ENCODE peak calls at places on chromosome 9, in five cellular contexts. One of them, this sample, is unnamed.

GRCh38 chr9:34437006-34437925 is 21.1 kb downstream of the FAM219A start:
- DNase-seq in hepatic stellate cell: peak
- DNase-seq in activated CD4-positive, alpha-beta T cell treated with anti-CD3 and anti-CD28 coated beads, Interleukin-2, amount 50 U/mL, for 4 hours: peak
- DNase-seq in RWPE1: peak
- DNase-seq in iris pigment epithelial cell: peak
- DNase-seq in this sample: peak

GRCh38 chr9:135998013-135998380 is 36.8 kb upstream of the UBAC1 start:
- DNase-seq in hepatic stellate cell: no peak
- DNase-seq in activated CD4-positive, alpha-beta T cell treated with anti-CD3 and anti-CD28 coated beads, Interleukin-2, amount 50 U/mL, for 4 hours: no peak
- DNase-seq in RWPE1: no peak
- DNase-seq in iris pigment epithelial cell: no peak
- DNase-seq in this sample: no peak

GRCh38 chr9:113807173-113808061 is 68.7 kb upstream of the ZNF618 start:
- DNase-seq in hepatic stellate cell: peak
- DNase-seq in activated CD4-positive, alpha-beta T cell treated with anti-CD3 and anti-CD28 coated beads, Interleukin-2, amount 50 U/mL, for 4 hours: peak
- DNase-seq in RWPE1: peak
- DNase-seq in iris pigment epithelial cell: peak
- DNase-seq in this sample: peak

GRCh38 chr9:5879419-5880181 is 11.1 kb upstream of the MLANA start:
- DNase-seq in hepatic stellate cell: peak
- DNase-seq in activated CD4-positive, alpha-beta T cell treated with anti-CD3 and anti-CD28 coated beads, Interleukin-2, amount 50 U/mL, for 4 hours: no peak
- DNase-seq in RWPE1: peak
- DNase-seq in iris pigment epithelial cell: peak
- DNase-seq in this sample: no peak

GRCh38 chr9:116661037-116661954 is 25.8 kb upstream of the TRIM32 start:
- DNase-seq in hepatic stellate cell: peak
- DNase-seq in activated CD4-positive, alpha-beta T cell treated with anti-CD3 and anti-CD28 coated beads, Interleukin-2, amount 50 U/mL, for 4 hours: no peak
- DNase-seq in RWPE1: peak
- DNase-seq in iris pigment epithelial cell: peak
- DNase-seq in this sample: peak

GRCh38 chr9:7115606-7116005 is 357.8 kb downstream of the KDM4C start:
- DNase-seq in hepatic stellate cell: no peak
- DNase-seq in activated CD4-positive, alpha-beta T cell treated with anti-CD3 and anti-CD28 coated beads, Interleukin-2, amount 50 U/mL, for 4 hours: no peak
- DNase-seq in RWPE1: no peak
- DNase-seq in iris pigment epithelial cell: no peak
- DNase-seq in this sample: no peak

GRCh38 chr9:72612449-72612848 is 91.0 kb downstream of the TMC1 start:
- DNase-seq in hepatic stellate cell: no peak
- DNase-seq in activated CD4-positive, alpha-beta T cell treated with anti-CD3 and anti-CD28 coated beads, Interleukin-2, amount 50 U/mL, for 4 hours: no peak
- DNase-seq in RWPE1: no peak
- DNase-seq in iris pigment epithelial cell: no peak
- DNase-seq in this sample: no peak

GRCh38 chr9:21919377-21920362 is 74.5 kb downstream of the CDKN2A start:
- DNase-seq in hepatic stellate cell: no peak
- DNase-seq in activated CD4-positive, alpha-beta T cell treated with anti-CD3 and anti-CD28 coated beads, Interleukin-2, amount 50 U/mL, for 4 hours: no peak
- DNase-seq in RWPE1: peak
- DNase-seq in iris pigment epithelial cell: peak
- DNase-seq in this sample: no peak

GRCh38 chr9:76634356-76635054 is 129.7 kb upstream of the PCA3 start:
- DNase-seq in hepatic stellate cell: no peak
- DNase-seq in activated CD4-positive, alpha-beta T cell treated with anti-CD3 and anti-CD28 coated beads, Interleukin-2, amount 50 U/mL, for 4 hours: no peak
- DNase-seq in RWPE1: peak
- DNase-seq in iris pigment epithelial cell: peak
- DNase-seq in this sample: no peak

GRCh38 chr9:134381671-134382505 is 55.6 kb downstream of the RXRA start:
- DNase-seq in hepatic stellate cell: no peak
- DNase-seq in activated CD4-positive, alpha-beta T cell treated with anti-CD3 and anti-CD28 coated beads, Interleukin-2, amount 50 U/mL, for 4 hours: no peak
- DNase-seq in RWPE1: no peak
- DNase-seq in iris pigment epithelial cell: no peak
- DNase-seq in this sample: no peak

GRCh38 chr9:133731876-133732321 is 6.3 kb downstream of the SARDH start:
- DNase-seq in hepatic stellate cell: peak
- DNase-seq in activated CD4-positive, alpha-beta T cell treated with anti-CD3 and anti-CD28 coated beads, Interleukin-2, amount 50 U/mL, for 4 hours: no peak
- DNase-seq in RWPE1: peak
- DNase-seq in iris pigment epithelial cell: peak
- DNase-seq in this sample: peak

GRCh38 chr9:135905380-135906282 is 1.7 kb downstream of the CAMSAP1 start:
- DNase-seq in hepatic stellate cell: peak
- DNase-seq in activated CD4-positive, alpha-beta T cell treated with anti-CD3 and anti-CD28 coated beads, Interleukin-2, amount 50 U/mL, for 4 hours: peak
- DNase-seq in RWPE1: peak
- DNase-seq in iris pigment epithelial cell: no peak
- DNase-seq in this sample: no peak

GRCh38 chr9:134691695-134692572 is 50.3 kb downstream of the COL5A1 start:
- DNase-seq in hepatic stellate cell: no peak
- DNase-seq in activated CD4-positive, alpha-beta T cell treated with anti-CD3 and anti-CD28 coated beads, Interleukin-2, amount 50 U/mL, for 4 hours: no peak
- DNase-seq in RWPE1: no peak
- DNase-seq in iris pigment epithelial cell: no peak
- DNase-seq in this sample: no peak

GRCh38 chr9:426976-427375 is 212.3 kb downstream of the DOCK8 start:
- DNase-seq in hepatic stellate cell: no peak
- DNase-seq in activated CD4-positive, alpha-beta T cell treated with anti-CD3 and anti-CD28 coated beads, Interleukin-2, amount 50 U/mL, for 4 hours: no peak
- DNase-seq in RWPE1: no peak
- DNase-seq in iris pigment epithelial cell: no peak
- DNase-seq in this sample: no peak

GRCh38 chr9:811101-811531 is 30.4 kb upstream of the DMRT1 start:
- DNase-seq in hepatic stellate cell: peak
- DNase-seq in activated CD4-positive, alpha-beta T cell treated with anti-CD3 and anti-CD28 coated beads, Interleukin-2, amount 50 U/mL, for 4 hours: no peak
- DNase-seq in RWPE1: peak
- DNase-seq in iris pigment epithelial cell: peak
- DNase-seq in this sample: no peak

GRCh38 chr9:137001857-137002645 is 5.7 kb upstream of the CLIC3 start:
- DNase-seq in hepatic stellate cell: no peak
- DNase-seq in activated CD4-positive, alpha-beta T cell treated with anti-CD3 and anti-CD28 coated beads, Interleukin-2, amount 50 U/mL, for 4 hours: no peak
- DNase-seq in RWPE1: no peak
- DNase-seq in iris pigment epithelial cell: no peak
- DNase-seq in this sample: no peak

GRCh38 chr9:113476511-113476916 is 13.0 kb downstream of the RGS3 start:
- DNase-seq in hepatic stellate cell: no peak
- DNase-seq in activated CD4-positive, alpha-beta T cell treated with anti-CD3 and anti-CD28 coated beads, Interleukin-2, amount 50 U/mL, for 4 hours: no peak
- DNase-seq in RWPE1: no peak
- DNase-seq in iris pigment epithelial cell: no peak
- DNase-seq in this sample: no peak

GRCh38 chr9:83521017-83521810 is 17.0 kb downstream of the FRMD3 start:
- DNase-seq in hepatic stellate cell: no peak
- DNase-seq in activated CD4-positive, alpha-beta T cell treated with anti-CD3 and anti-CD28 coated beads, Interleukin-2, amount 50 U/mL, for 4 hours: no peak
- DNase-seq in RWPE1: no peak
- DNase-seq in iris pigment epithelial cell: no peak
- DNase-seq in this sample: no peak

GRCh38 chr9:130933114-130934046 is 5.7 kb downstream of the FIBCD1 start:
- DNase-seq in hepatic stellate cell: peak
- DNase-seq in activated CD4-positive, alpha-beta T cell treated with anti-CD3 and anti-CD28 coated beads, Interleukin-2, amount 50 U/mL, for 4 hours: no peak
- DNase-seq in RWPE1: peak
- DNase-seq in iris pigment epithelial cell: peak
- DNase-seq in this sample: no peak

GRCh38 chr9:81847181-81847915 is 80.9 kb upstream of the SPATA31D4 start:
- DNase-seq in hepatic stellate cell: no peak
- DNase-seq in activated CD4-positive, alpha-beta T cell treated with anti-CD3 and anti-CD28 coated beads, Interleukin-2, amount 50 U/mL, for 4 hours: no peak
- DNase-seq in RWPE1: no peak
- DNase-seq in iris pigment epithelial cell: no peak
- DNase-seq in this sample: no peak

GRCh38 chr9:131167146-131167692 is 41.8 kb downstream of the NUP214 start:
- DNase-seq in hepatic stellate cell: no peak
- DNase-seq in activated CD4-positive, alpha-beta T cell treated with anti-CD3 and anti-CD28 coated beads, Interleukin-2, amount 50 U/mL, for 4 hours: no peak
- DNase-seq in RWPE1: no peak
- DNase-seq in iris pigment epithelial cell: no peak
- DNase-seq in this sample: no peak

GRCh38 chr9:125268394-125269013 is 6.9 kb downstream of the GAPVD1 start:
- DNase-seq in hepatic stellate cell: no peak
- DNase-seq in activated CD4-positive, alpha-beta T cell treated with anti-CD3 and anti-CD28 coated beads, Interleukin-2, amount 50 U/mL, for 4 hours: no peak
- DNase-seq in RWPE1: no peak
- DNase-seq in iris pigment epithelial cell: no peak
- DNase-seq in this sample: no peak

GRCh38 chr9:70073193-70073592 is 29.5 kb downstream of the MAMDC2 start:
- DNase-seq in hepatic stellate cell: no peak
- DNase-seq in activated CD4-positive, alpha-beta T cell treated with anti-CD3 and anti-CD28 coated beads, Interleukin-2, amount 50 U/mL, for 4 hours: no peak
- DNase-seq in RWPE1: no peak
- DNase-seq in iris pigment epithelial cell: peak
- DNase-seq in this sample: no peak

GRCh38 chr9:86645303-86645702 is 291.1 kb upstream of the TUT7 start:
- DNase-seq in hepatic stellate cell: no peak
- DNase-seq in activated CD4-positive, alpha-beta T cell treated with anti-CD3 and anti-CD28 coated beads, Interleukin-2, amount 50 U/mL, for 4 hours: no peak
- DNase-seq in RWPE1: no peak
- DNase-seq in iris pigment epithelial cell: no peak
- DNase-seq in this sample: peak

GRCh38 chr9:125376261-125377226 is 114.9 kb downstream of the GAPVD1 start:
- DNase-seq in hepatic stellate cell: no peak
- DNase-seq in activated CD4-positive, alpha-beta T cell treated with anti-CD3 and anti-CD28 coated beads, Interleukin-2, amount 50 U/mL, for 4 hours: no peak
- DNase-seq in RWPE1: no peak
- DNase-seq in iris pigment epithelial cell: no peak
- DNase-seq in this sample: no peak

GRCh38 chr9:96203867-96204412 is 98.0 kb downstream of the HSD17B3 start:
- DNase-seq in hepatic stellate cell: no peak
- DNase-seq in activated CD4-positive, alpha-beta T cell treated with anti-CD3 and anti-CD28 coated beads, Interleukin-2, amount 50 U/mL, for 4 hours: no peak
- DNase-seq in RWPE1: no peak
- DNase-seq in iris pigment epithelial cell: no peak
- DNase-seq in this sample: no peak

GRCh38 chr9:31275419-31275818 is 1109.0 kb upstream of the ACO1 start:
- DNase-seq in hepatic stellate cell: no peak
- DNase-seq in activated CD4-positive, alpha-beta T cell treated with anti-CD3 and anti-CD28 coated beads, Interleukin-2, amount 50 U/mL, for 4 hours: no peak
- DNase-seq in RWPE1: no peak
- DNase-seq in iris pigment epithelial cell: no peak
- DNase-seq in this sample: no peak

GRCh38 chr9:20407013-20407412 is 215.3 kb downstream of the MLLT3 start:
- DNase-seq in hepatic stellate cell: no peak
- DNase-seq in activated CD4-positive, alpha-beta T cell treated with anti-CD3 and anti-CD28 coated beads, Interleukin-2, amount 50 U/mL, for 4 hours: no peak
- DNase-seq in RWPE1: no peak
- DNase-seq in iris pigment epithelial cell: peak
- DNase-seq in this sample: no peak

GRCh38 chr9:79583957-79584654 is 12.3 kb downstream of the TLE4 start:
- DNase-seq in hepatic stellate cell: no peak
- DNase-seq in activated CD4-positive, alpha-beta T cell treated with anti-CD3 and anti-CD28 coated beads, Interleukin-2, amount 50 U/mL, for 4 hours: no peak
- DNase-seq in RWPE1: no peak
- DNase-seq in iris pigment epithelial cell: peak
- DNase-seq in this sample: no peak

GRCh38 chr9:120878188-120879130 is 1.5 kb upstream of the PHF19 start:
- DNase-seq in hepatic stellate cell: no peak
- DNase-seq in activated CD4-positive, alpha-beta T cell treated with anti-CD3 and anti-CD28 coated beads, Interleukin-2, amount 50 U/mL, for 4 hours: no peak
- DNase-seq in RWPE1: no peak
- DNase-seq in iris pigment epithelial cell: no peak
- DNase-seq in this sample: no peak

GRCh38 chr9:130207241-130207992 is 35.2 kb downstream of the NCS1 start:
- DNase-seq in hepatic stellate cell: no peak
- DNase-seq in activated CD4-positive, alpha-beta T cell treated with anti-CD3 and anti-CD28 coated beads, Interleukin-2, amount 50 U/mL, for 4 hours: no peak
- DNase-seq in RWPE1: no peak
- DNase-seq in iris pigment epithelial cell: no peak
- DNase-seq in this sample: no peak

GRCh38 chr9:32706004-32706749 is 70.7 kb upstream of the TAF1L start:
- DNase-seq in hepatic stellate cell: no peak
- DNase-seq in activated CD4-positive, alpha-beta T cell treated with anti-CD3 and anti-CD28 coated beads, Interleukin-2, amount 50 U/mL, for 4 hours: no peak
- DNase-seq in RWPE1: no peak
- DNase-seq in iris pigment epithelial cell: no peak
- DNase-seq in this sample: no peak

GRCh38 chr9:98311541-98311940 is 56.1 kb upstream of the TBC1D2 start:
- DNase-seq in hepatic stellate cell: no peak
- DNase-seq in activated CD4-positive, alpha-beta T cell treated with anti-CD3 and anti-CD28 coated beads, Interleukin-2, amount 50 U/mL, for 4 hours: no peak
- DNase-seq in RWPE1: no peak
- DNase-seq in iris pigment epithelial cell: no peak
- DNase-seq in this sample: no peak

GRCh38 chr9:96654450-96655197 is 493 bp downstream of the PRXL2C start:
- DNase-seq in hepatic stellate cell: peak
- DNase-seq in activated CD4-positive, alpha-beta T cell treated with anti-CD3 and anti-CD28 coated beads, Interleukin-2, amount 50 U/mL, for 4 hours: peak
- DNase-seq in RWPE1: peak
- DNase-seq in iris pigment epithelial cell: peak
- DNase-seq in this sample: peak